ENCODE peak calls at places on chromosomes 13 and 19, in five cellular contexts. K is EL, N is brain microvascular endothelial cell, M is aorta, F is pancreas. Z is an unnamed sample.

GRCh38 chr19:8244442-8244841 is 35.3 kb downstream of the CERS4 start:
- DNase-seq in K (no peak), N (no peak), M (no peak), F (no peak), Z (no peak)

GRCh38 chr13:59415498-59415897 is 748.2 kb downstream of the DIAPH3 start:
- DNase-seq in K (no peak), N (no peak), M (no peak), F (no peak), Z (no peak)

GRCh38 chr19:6076675-6077463 is 33.4 kb downstream of the RFX2 start:
- DNase-seq in K (peak; percentile 90), N (peak; percentile 57), M (no peak), F (no peak), Z (no peak)

GRCh38 chr19:3403489-3404323 is 37.3 kb downstream of the NFIC start:
- DNase-seq in K (peak; percentile 89), N (peak; percentile 81), M (peak; percentile 93), F (peak; percentile 96), Z (peak; percentile 88)

GRCh38 chr13:107824636-107825035 is 390.7 kb downstream of the LIG4 start:
- DNase-seq in K (no peak), N (no peak), M (no peak), F (no peak), Z (no peak)

GRCh38 chr19:31574251-31574973 is 225.2 kb upstream of the TSHZ3 start:
- DNase-seq in K (no peak), N (no peak), M (no peak), F (no peak), Z (no peak)

GRCh38 chr13:26476111-26476743 is 81.3 kb upstream of the WASF3 start:
- DNase-seq in K (peak; percentile 48), N (peak; percentile 38), M (peak; percentile 56), F (no peak), Z (no peak)

GRCh38 chr19:35931161-35931873 is 4.9 kb upstream of the LRFN3 start:
- DNase-seq in K (peak; percentile 99), N (peak; percentile 99), M (peak; percentile 100), F (peak; percentile 100), Z (peak; percentile 100)

GRCh38 chr19:41479757-41480191 is 36.8 kb downstream of the ERICH4 start:
- DNase-seq in K (no peak), N (no peak), M (no peak), F (peak; percentile 52), Z (no peak)

GRCh38 chr13:71218960-71219359 is 648.0 kb downstream of the DACH1 start:
- DNase-seq in K (no peak), N (no peak), M (no peak), F (no peak), Z (no peak)

GRCh38 chr13:70668293-70668692 is 560.0 kb upstream of the KLHL1 start:
- DNase-seq in K (no peak), N (no peak), M (no peak), F (no peak), Z (peak; percentile 46)